ENCODE peak calls at places on chromosomes 1 and 21, in eight cellular contexts. H is GM12891, J is endothelial cell of umbilical vein, G is esophagus squamous epithelium, Q is transverse colon, R is uterus, O is ovary, M is A549. V is an unnamed sample.

GRCh38 chr1:186681806-186682205 is 1.6 kb upstream of the PTGS2 start:
- DNase-seq in H (no peak), J (peak; percentile 49), G (no peak), Q (no peak), R (no peak), O (no peak), M (no peak), V (no peak)

GRCh38 chr1:14980801-14981200 is 172.7 kb upstream of the TMEM51 start:
- DNase-seq in H (no peak), J (no peak), G (no peak), Q (no peak), R (peak; percentile 25), O (peak; percentile 33), M (no peak), V (no peak)

GRCh38 chr1:41622402-41622801 is 137.9 kb upstream of the EDN2 start:
- DNase-seq in H (no peak), J (no peak), G (no peak), Q (no peak), R (no peak), O (no peak), M (no peak), V (no peak)

GRCh38 chr1:228075801-228076271 is 6.7 kb upstream of the ARF1 start:
- DNase-seq in H (no peak), J (no peak), G (no peak), Q (no peak), R (peak; percentile 10), O (peak; percentile 8), M (no peak), V (no peak)

GRCh38 chr1:1602321-1602931 is 2.5 kb upstream of the FNDC10 start:
- DNase-seq in H (peak; percentile 65), J (no peak), G (no peak), Q (no peak), R (no peak), O (no peak), M (no peak), V (no peak)

GRCh38 chr21:45049725-45050359 is 24.5 kb upstream of the ADARB1 start:
- DNase-seq in H (no peak), J (no peak), G (no peak), Q (no peak), R (no peak), O (no peak), M (no peak), V (no peak)

GRCh38 chr21:46554431-46555224 is 50.3 kb downstream of the S100B start:
- DNase-seq in H (no peak), J (no peak), G (no peak), Q (no peak), R (no peak), O (no peak), M (no peak), V (no peak)

GRCh38 chr1:40808909-40809308 is 25.3 kb downstream of the KCNQ4 start:
- DNase-seq in H (no peak), J (no peak), G (no peak), Q (no peak), R (no peak), O (no peak), M (no peak), V (no peak)

GRCh38 chr1:16021681-16022080 is at the start of gene CLCNKA:
- DNase-seq in H (no peak), J (no peak), G (no peak), Q (no peak), R (no peak), O (peak; percentile 37), M (no peak), V (no peak)

GRCh38 chr1:248849152-248849551 is 9.7 kb downstream of the ZNF692 start:
- DNase-seq in H (no peak), J (no peak), G (no peak), Q (no peak), R (no peak), O (no peak), M (no peak), V (no peak)

GRCh38 chr21:36706951-36707762 is 8.2 kb downstream of the SIM2 start:
- DNase-seq in H (no peak), J (no peak), G (no peak), Q (no peak), R (no peak), O (no peak), M (no peak), V (no peak)

GRCh38 chr1:31004231-31004621 is 61.3 kb downstream of the PUM1 start:
- DNase-seq in H (no peak), J (no peak), G (no peak), Q (no peak), R (no peak), O (no peak), M (no peak), V (no peak)

GRCh38 chr1:207027221-207027777 is 5.3 kb downstream of the C1orf116 start:
- DNase-seq in H (no peak), J (no peak), G (no peak), Q (peak; percentile 82), R (no peak), O (no peak), M (peak; percentile 91), V (peak; percentile 57)

GRCh38 chr21:39281207-39281606 is 32.2 kb downstream of the BRWD1 start:
- DNase-seq in H (no peak), J (no peak), G (no peak), Q (no peak), R (no peak), O (no peak), M (no peak), V (no peak)

GRCh38 chr1:187267745-187268277 is 439.1 kb downstream of the PLA2G4A start:
- DNase-seq in H (no peak), J (no peak), G (no peak), Q (no peak), R (no peak), O (no peak), M (no peak), V (no peak)

GRCh38 chr21:45639206-45640000 is 4.1 kb upstream of the PCBP3 start:
- DNase-seq in H (no peak), J (no peak), G (no peak), Q (no peak), R (no peak), O (no peak), M (no peak), V (peak; percentile 48)

GRCh38 chr21:14957836-14958235 is 107.0 kb downstream of the NRIP1 start:
- DNase-seq in H (no peak), J (no peak), G (no peak), Q (no peak), R (no peak), O (no peak), M (no peak), V (no peak)
- TF ChIP-seq POLR2A in H (no peak), J (no peak), G (no peak), Q (no peak), R (no peak), O (no peak), M (no peak), V (no peak)

GRCh38 chr1:35882945-35883680 is at the start of gene AGO1:
- DNase-seq in H (peak; percentile 99), J (peak; percentile 94), G (peak; percentile 63), Q (peak; percentile 96), R (peak; percentile 95), O (peak; percentile 94), M (peak; percentile 90), V (peak; percentile 98)
- TF ChIP-seq POLR2A in H (peak; percentile 24), J (peak; percentile 92), G (peak; percentile 81), Q (peak; percentile 67), R (peak; percentile 89), O (peak; percentile 59), M (peak; percentile 74), V (peak; percentile 82)

DNA sequence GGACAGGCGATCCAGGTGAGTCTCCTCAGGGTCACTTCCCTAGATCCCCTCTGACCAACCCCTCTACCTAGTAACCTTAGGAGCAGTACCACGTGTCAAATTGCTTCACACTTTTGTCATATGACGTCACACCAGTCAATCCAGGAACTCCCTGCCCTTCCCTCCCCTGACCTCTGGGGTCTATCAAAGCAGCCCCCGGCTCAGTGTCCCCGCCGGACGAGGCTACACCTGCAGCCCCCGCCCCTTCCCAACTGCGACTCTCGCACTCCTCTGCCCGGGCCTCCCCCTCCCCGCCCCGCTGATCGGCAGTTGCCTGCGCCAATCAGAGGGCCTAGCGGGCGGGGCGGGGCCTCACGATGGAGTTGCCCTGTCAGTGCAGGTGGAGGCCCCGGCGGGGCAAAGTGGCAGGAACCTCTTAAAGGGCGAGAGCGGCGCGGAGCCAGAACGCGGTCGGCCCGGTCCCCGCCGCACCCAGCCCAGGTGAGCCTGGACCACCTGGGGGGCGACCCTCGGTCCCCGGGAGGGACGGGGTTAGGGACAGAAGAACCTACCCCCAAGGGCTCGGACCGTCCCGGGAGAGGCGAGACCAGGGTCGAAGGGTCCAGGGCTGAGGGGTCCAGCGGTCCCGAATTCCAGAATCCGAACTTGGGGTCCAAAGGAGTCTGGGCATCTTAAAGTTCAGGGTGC is 27.5 kb upstream of the EPB41 start:
- DNase-seq in H (peak; percentile 98), J (peak; percentile 80), G (peak; percentile 38), Q (peak; percentile 93), R (peak; percentile 74), O (peak; percentile 83), M (peak; percentile 93), V (peak; percentile 85)
- TF ChIP-seq POLR2A in H (no peak), J (no peak), G (peak; percentile 38), Q (peak; percentile 84), R (peak; percentile 53), O (peak; percentile 44), M (no peak), V (no peak)

GRCh38 chr1:150150511-150151021 is 850 bp downstream of the PLEKHO1 start:
- DNase-seq in H (no peak), J (no peak), G (no peak), Q (peak; percentile 37), R (peak; percentile 58), O (no peak), M (no peak), V (no peak)

GRCh38 chr1:150152182-150152536 is 2.4 kb downstream of the PLEKHO1 start:
- DNase-seq in H (no peak), J (peak; percentile 39), G (no peak), Q (no peak), R (no peak), O (no peak), M (no peak), V (no peak)

GRCh38 chr1:150152772-150153461 is 3.2 kb downstream of the PLEKHO1 start:
- DNase-seq in H (no peak), J (peak; percentile 71), G (no peak), Q (no peak), R (no peak), O (no peak), M (no peak), V (peak; percentile 61)

GRCh38 chr1:150149490-150150453 is at the start of gene PLEKHO1:
- DNase-seq in H (peak; percentile 60), J (peak; percentile 88), G (no peak), Q (peak; percentile 87), R (peak; percentile 90), O (peak; percentile 90), M (peak; percentile 63), V (peak; percentile 67)

DNA sequence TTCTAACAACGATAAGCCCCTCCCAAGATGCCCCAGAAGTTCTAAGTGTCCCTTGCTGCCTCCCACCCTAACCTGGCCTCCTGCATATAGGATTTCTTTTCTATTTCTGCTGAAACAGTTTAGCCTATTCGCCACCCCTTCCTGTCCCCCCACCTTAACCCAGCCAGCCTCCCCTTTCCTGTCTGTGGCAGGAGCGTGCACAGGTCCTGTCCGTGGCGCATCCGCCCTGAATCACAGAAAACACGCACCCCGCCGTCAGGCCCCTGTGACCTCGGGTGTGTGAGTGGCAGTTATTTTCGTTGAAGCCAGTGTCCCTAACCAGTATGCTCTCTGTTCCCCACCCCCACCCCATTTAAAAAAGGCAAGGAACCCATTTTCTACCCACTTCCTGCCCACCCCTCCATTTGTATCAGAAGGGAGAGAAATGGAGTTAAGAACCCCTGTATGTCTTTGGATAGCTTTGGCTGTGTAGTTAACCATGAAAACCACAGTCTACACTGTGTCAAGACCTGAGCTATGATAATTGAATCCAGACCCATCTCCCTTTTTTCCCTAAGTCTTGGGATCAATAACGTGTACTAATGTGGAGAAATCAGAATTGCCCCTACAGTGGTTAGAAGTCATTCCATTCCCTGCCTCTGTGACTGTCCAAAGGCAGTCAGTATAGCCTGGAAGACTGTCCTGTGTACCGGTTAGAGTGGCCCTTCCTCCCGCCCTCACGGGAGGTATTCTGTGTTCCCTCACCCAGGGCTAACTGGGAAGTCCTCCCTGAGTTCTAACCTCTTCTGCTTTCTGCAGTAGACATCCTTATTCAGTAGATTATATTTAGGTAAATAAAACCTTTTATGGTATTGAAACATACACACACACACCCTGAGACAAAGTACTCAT is 1.8 kb downstream of the PLEKHO1 start:
- DNase-seq in H (no peak), J (no peak), G (no peak), Q (peak; percentile 63), R (no peak), O (no peak), M (no peak), V (no peak)
- TF ChIP-seq POLR2A in H (peak; percentile 78), J (no peak), G (no peak), Q (peak; percentile 19), R (no peak), O (no peak), M (no peak), V (no peak)